ENCODE peak calls at places on chromosomes 12 and 14, in four cellular contexts. One of them, this sample, is unnamed.

GRCh38 chr12:129696952-129697351 is 206.9 kb downstream of the TMEM132D start:
- DNase-seq in NCI-H460: no peak
- DNase-seq in aorta: no peak
- DNase-seq in stromal cell of bone marrow: no peak
- DNase-seq in this sample: no peak

GRCh38 chr12:111022386-111022785 is 102.0 kb upstream of the MYL2 start:
- DNase-seq in NCI-H460: no peak
- DNase-seq in aorta: no peak
- DNase-seq in stromal cell of bone marrow: no peak
- DNase-seq in this sample: no peak

GRCh38 chr14:101035466-101036225 is 132.1 kb upstream of the RTL1 start:
- DNase-seq in NCI-H460: no peak
- DNase-seq in aorta: no peak
- DNase-seq in stromal cell of bone marrow: no peak
- DNase-seq in this sample: peak; percentile 1

GRCh38 chr14:89303452-89304435 is 113.3 kb downstream of the FOXN3 start:
- DNase-seq in NCI-H460: no peak
- DNase-seq in aorta: peak; percentile 82
- DNase-seq in stromal cell of bone marrow: peak; percentile 74
- DNase-seq in this sample: peak; percentile 53

GRCh38 chr12:41277019-41277770 is 89.1 kb downstream of the PDZRN4 start:
- DNase-seq in NCI-H460: peak; percentile 36
- DNase-seq in aorta: no peak
- DNase-seq in stromal cell of bone marrow: no peak
- DNase-seq in this sample: no peak

GRCh38 chr12:126483145-126484068 is 1418.2 kb downstream of the AACS start:
- DNase-seq in NCI-H460: no peak
- DNase-seq in aorta: no peak
- DNase-seq in stromal cell of bone marrow: peak; percentile 52
- DNase-seq in this sample: no peak

GRCh38 chr12:30154996-30155730 is 371.4 kb upstream of the TMTC1 start:
- DNase-seq in NCI-H460: no peak
- DNase-seq in aorta: no peak
- DNase-seq in stromal cell of bone marrow: peak; percentile 71
- DNase-seq in this sample: no peak

GRCh38 chr12:1103632-1104031 is 112.6 kb downstream of the ERC1 start:
- DNase-seq in NCI-H460: no peak
- DNase-seq in aorta: no peak
- DNase-seq in stromal cell of bone marrow: no peak
- DNase-seq in this sample: no peak

GRCh38 chr12:40105515-40106201 is at the start of gene SLC2A13:
- DNase-seq in NCI-H460: peak; percentile 66
- DNase-seq in aorta: peak; percentile 81
- DNase-seq in stromal cell of bone marrow: peak; percentile 55
- DNase-seq in this sample: peak; percentile 81

GRCh38 chr12:101933866-101934514 is 56.6 kb downstream of the DRAM1 start:
- DNase-seq in NCI-H460: no peak
- DNase-seq in aorta: no peak
- DNase-seq in stromal cell of bone marrow: no peak
- DNase-seq in this sample: no peak

GRCh38 chr14:65115615-65116014 is 13.3 kb upstream of the MAX start:
- DNase-seq in NCI-H460: no peak
- DNase-seq in aorta: no peak
- DNase-seq in stromal cell of bone marrow: no peak
- DNase-seq in this sample: no peak

GRCh38 chr14:67821121-67821520 is 1.5 kb downstream of the RAD51B start:
- DNase-seq in NCI-H460: no peak
- DNase-seq in aorta: no peak
- DNase-seq in stromal cell of bone marrow: no peak
- DNase-seq in this sample: no peak

GRCh38 chr14:100782516-100783320 is 43.2 kb upstream of the MEG3 start:
- DNase-seq in NCI-H460: no peak
- DNase-seq in aorta: no peak
- DNase-seq in stromal cell of bone marrow: no peak
- DNase-seq in this sample: no peak

GRCh38 chr12:122870867-122871664 is 24.9 kb downstream of the VPS37B start:
- DNase-seq in NCI-H460: no peak
- DNase-seq in aorta: peak; percentile 65
- DNase-seq in stromal cell of bone marrow: no peak
- DNase-seq in this sample: no peak

GRCh38 chr12:53735556-53735955 is 8.3 kb upstream of the CALCOCO1 start:
- DNase-seq in NCI-H460: no peak
- DNase-seq in aorta: no peak
- DNase-seq in stromal cell of bone marrow: no peak
- DNase-seq in this sample: peak; percentile 44

GRCh38 chr14:25132734-25133422 is 82.9 kb upstream of the STXBP6 start:
- DNase-seq in NCI-H460: peak; percentile 68
- DNase-seq in aorta: peak; percentile 66
- DNase-seq in stromal cell of bone marrow: peak; percentile 30
- DNase-seq in this sample: peak; percentile 51

GRCh38 chr14:92362781-92363235 is 39.8 kb downstream of the SLC24A4 start:
- DNase-seq in NCI-H460: no peak
- DNase-seq in aorta: peak; percentile 88
- DNase-seq in stromal cell of bone marrow: peak; percentile 38
- DNase-seq in this sample: no peak

GRCh38 chr12:77214136-77214535 is 148.8 kb upstream of the E2F7 start:
- DNase-seq in NCI-H460: no peak
- DNase-seq in aorta: no peak
- DNase-seq in stromal cell of bone marrow: no peak
- DNase-seq in this sample: no peak

GRCh38 chr12:128856035-128856790 is 2.9 kb downstream of the GLT1D1 start:
- DNase-seq in NCI-H460: no peak
- DNase-seq in aorta: no peak
- DNase-seq in stromal cell of bone marrow: no peak
- DNase-seq in this sample: no peak

GRCh38 chr14:22420598-22421186 is 168.3 kb downstream of the DAD1 start:
- DNase-seq in NCI-H460: no peak
- DNase-seq in aorta: no peak
- DNase-seq in stromal cell of bone marrow: no peak
- DNase-seq in this sample: no peak

GRCh38 chr12:11761869-11762567 is 112.5 kb downstream of the ETV6 start:
- DNase-seq in NCI-H460: no peak
- DNase-seq in aorta: no peak
- DNase-seq in stromal cell of bone marrow: no peak
- DNase-seq in this sample: no peak

GRCh38 chr12:89943461-89943860 is 234.8 kb upstream of the ATP2B1 start:
- DNase-seq in NCI-H460: no peak
- DNase-seq in aorta: no peak
- DNase-seq in stromal cell of bone marrow: no peak
- DNase-seq in this sample: no peak

GRCh38 chr12:49264466-49264872 is 413 bp upstream of the TUBA1C start:
- DNase-seq in NCI-H460: no peak
- DNase-seq in aorta: no peak
- DNase-seq in stromal cell of bone marrow: no peak
- DNase-seq in this sample: no peak

GRCh38 chr14:71119075-71119474 is 211.8 kb downstream of the PCNX1 start:
- DNase-seq in NCI-H460: no peak
- DNase-seq in aorta: no peak
- DNase-seq in stromal cell of bone marrow: peak; percentile 38
- DNase-seq in this sample: no peak

GRCh38 chr14:41476526-41476925 is 130.2 kb upstream of the LRFN5 start:
- DNase-seq in NCI-H460: no peak
- DNase-seq in aorta: no peak
- DNase-seq in stromal cell of bone marrow: no peak
- DNase-seq in this sample: no peak

GRCh38 chr12:96048392-96048969 is 13.1 kb upstream of the LTA4H start:
- DNase-seq in NCI-H460: no peak
- DNase-seq in aorta: no peak
- DNase-seq in stromal cell of bone marrow: no peak
- DNase-seq in this sample: no peak

GRCh38 chr14:76007852-76008251 is 22.3 kb downstream of the IFT43 start:
- DNase-seq in NCI-H460: no peak
- DNase-seq in aorta: no peak
- DNase-seq in stromal cell of bone marrow: peak; percentile 45
- DNase-seq in this sample: no peak

GRCh38 chr12:94615284-94616216 is 34.8 kb downstream of the TMCC3 start:
- DNase-seq in NCI-H460: no peak
- DNase-seq in aorta: no peak
- DNase-seq in stromal cell of bone marrow: peak; percentile 33
- DNase-seq in this sample: peak; percentile 24